ENCODE peak calls at places on chromosomes 2 and 18, in six cellular contexts. L, U, S, K, M and T are unnamed samples.

GRCh38 chr2:24228470-24228869 is 53.6 kb downstream of the FAM228A start:
- DNase-seq in M (no peak), U (no peak), L (no peak), S (peak), K (peak), T (no peak)

GRCh38 chr18:36627616-36628015 is 201.2 kb downstream of the TPGS2 start:
- DNase-seq in U (peak), M (no peak), K (peak), S (no peak), L (no peak), T (no peak)

GRCh38 chr2:120899799-120900198 is 164.1 kb downstream of the GLI2 start:
- DNase-seq in K (no peak), U (no peak), M (no peak), S (no peak), L (no peak), T (no peak)

GRCh38 chr2:230905448-230906430 is 19.3 kb downstream of the GPR55 start:
- DNase-seq in L (peak), M (no peak), U (peak), K (no peak), S (no peak), T (no peak)

GRCh38 chr2:160299540-160299939 is 99.5 kb upstream of the ITGB6 start:
- DNase-seq in K (no peak), M (peak), L (no peak), S (no peak), U (no peak), T (no peak)

GRCh38 chr2:176130153-176130916 is 830 bp downstream of the HOXD8 start:
- DNase-seq in U (peak), S (peak), L (no peak), K (peak), M (peak), T (no peak)

GRCh38 chr2:38722271-38723115 is 28.7 kb downstream of the SRSF7 start:
- DNase-seq in K (no peak), M (no peak), L (peak), U (no peak), S (no peak), T (no peak)

GRCh38 chr2:22929998-22930397 is 455.0 kb upstream of the KLHL29 start:
- DNase-seq in U (no peak), L (no peak), S (no peak), K (no peak), M (no peak), T (no peak)

GRCh38 chr2:100759901-100760300 is 60.0 kb upstream of the NPAS2 start:
- DNase-seq in L (no peak), U (no peak), S (no peak), K (no peak), M (no peak), T (peak)

GRCh38 chr2:41963661-41964525 is 83.9 kb upstream of the PKDCC start:
- DNase-seq in K (no peak), U (no peak), L (no peak), M (peak), S (peak), T (peak)

GRCh38 chr2:136255648-136256461 is 137.9 kb upstream of the CXCR4 start:
- DNase-seq in K (peak), L (no peak), M (no peak), U (no peak), S (no peak), T (no peak)

GRCh38 chr2:159976527-159977163 is 85.8 kb downstream of the PLA2R1 start:
- DNase-seq in S (no peak), K (no peak), M (no peak), U (no peak), L (no peak), T (no peak)

GRCh38 chr2:190781604-190782198 is 98.9 kb upstream of the GLS start:
- DNase-seq in M (peak), S (peak), L (peak), U (peak), K (peak), T (peak)

GRCh38 chr18:61946449-61946848 is 53.6 kb upstream of the RNF152 start:
- DNase-seq in K (no peak), S (no peak), M (no peak), U (peak), L (no peak), T (peak)

GRCh38 chr2:127153691-127154158 is 46.8 kb upstream of the BIN1 start:
- DNase-seq in M (peak), U (peak), K (no peak), L (peak), S (no peak), T (peak)

GRCh38 chr2:37232131-37232933 is 874 bp downstream of the NDUFAF7 start:
- DNase-seq in M (peak), K (no peak), S (no peak), L (peak), U (peak), T (peak)

GRCh38 chr2:42092084-42092996 is 44.5 kb downstream of the PKDCC start:
- DNase-seq in K (no peak), U (no peak), M (no peak), S (no peak), L (no peak), T (no peak)

GRCh38 chr2:37466533-37467230 is 122.3 kb downstream of the QPCT start:
- DNase-seq in K (no peak), M (no peak), L (no peak), S (no peak), U (no peak), T (peak)

GRCh38 chr2:217360781-217361485 is 501.1 kb upstream of the TNP1 start:
- DNase-seq in U (peak), M (peak), L (no peak), S (no peak), K (no peak), T (peak)

GRCh38 chr18:53018791-53019190 is 678.8 kb downstream of the DCC start:
- DNase-seq in K (no peak), S (no peak), M (peak), L (no peak), U (no peak), T (no peak)

GRCh38 chr2:200609027-200609614 is 23.3 kb downstream of the AOX1 start:
- DNase-seq in L (no peak), M (peak), K (no peak), U (peak), S (no peak), T (peak)